ENCODE peak calls at places on chromosome 6, in five cellular contexts. One of them, this sample, is unnamed.

GRCh38 chr6:39053016-39053595 is 4.5 kb downstream of the GLP1R start:
- DNase-seq in hepatic stellate cell: no peak
- DNase-seq in effector CD4-positive, alpha-beta T cell: no peak
- DNase-seq in stimulated activated CD4-positive, alpha-beta T cell treated with anti-CD3 and anti-CD28 coated beads, Interleukin-15, amount 100 ng/mL, for 24 hours: no peak
- DNase-seq in skeletal muscle cell: no peak
- DNase-seq in this sample: no peak

GRCh38 chr6:48027704-48028435 is 83.1 kb downstream of the PTCHD4 start:
- DNase-seq in hepatic stellate cell: no peak
- DNase-seq in effector CD4-positive, alpha-beta T cell: no peak
- DNase-seq in skeletal muscle cell: no peak
- DNase-seq in stimulated activated CD4-positive, alpha-beta T cell treated with anti-CD3 and anti-CD28 coated beads, Interleukin-15, amount 100 ng/mL, for 24 hours: no peak
- DNase-seq in this sample: no peak

GRCh38 chr6:39980839-39981580 is 46.7 kb upstream of the MOCS1 start:
- DNase-seq in skeletal muscle cell: no peak
- DNase-seq in effector CD4-positive, alpha-beta T cell: no peak
- DNase-seq in stimulated activated CD4-positive, alpha-beta T cell treated with anti-CD3 and anti-CD28 coated beads, Interleukin-15, amount 100 ng/mL, for 24 hours: no peak
- DNase-seq in hepatic stellate cell: peak
- DNase-seq in this sample: peak

GRCh38 chr6:32700391-32701040 is 34.1 kb upstream of the HLA-DQB1 start:
- DNase-seq in hepatic stellate cell: peak
- DNase-seq in effector CD4-positive, alpha-beta T cell: peak
- DNase-seq in stimulated activated CD4-positive, alpha-beta T cell treated with anti-CD3 and anti-CD28 coated beads, Interleukin-15, amount 100 ng/mL, for 24 hours: peak
- DNase-seq in skeletal muscle cell: peak
- DNase-seq in this sample: peak

GRCh38 chr6:105892577-105893262 is 193.4 kb upstream of the PRDM1 start:
- DNase-seq in effector CD4-positive, alpha-beta T cell: no peak
- DNase-seq in hepatic stellate cell: no peak
- DNase-seq in skeletal muscle cell: no peak
- DNase-seq in stimulated activated CD4-positive, alpha-beta T cell treated with anti-CD3 and anti-CD28 coated beads, Interleukin-15, amount 100 ng/mL, for 24 hours: no peak
- DNase-seq in this sample: peak

GRCh38 chr6:169725270-169726048 is 1.2 kb upstream of the PHF10 start:
- DNase-seq in skeletal muscle cell: peak
- DNase-seq in stimulated activated CD4-positive, alpha-beta T cell treated with anti-CD3 and anti-CD28 coated beads, Interleukin-15, amount 100 ng/mL, for 24 hours: peak
- DNase-seq in hepatic stellate cell: peak
- DNase-seq in effector CD4-positive, alpha-beta T cell: no peak
- DNase-seq in this sample: peak

GRCh38 chr6:135990437-135990836 is 138.9 kb downstream of the PDE7B start:
- DNase-seq in stimulated activated CD4-positive, alpha-beta T cell treated with anti-CD3 and anti-CD28 coated beads, Interleukin-15, amount 100 ng/mL, for 24 hours: no peak
- DNase-seq in effector CD4-positive, alpha-beta T cell: no peak
- DNase-seq in hepatic stellate cell: no peak
- DNase-seq in skeletal muscle cell: no peak
- DNase-seq in this sample: no peak

GRCh38 chr6:160248538-160248937 is 10.1 kb downstream of the SLC22A2 start:
- DNase-seq in skeletal muscle cell: no peak
- DNase-seq in effector CD4-positive, alpha-beta T cell: no peak
- DNase-seq in stimulated activated CD4-positive, alpha-beta T cell treated with anti-CD3 and anti-CD28 coated beads, Interleukin-15, amount 100 ng/mL, for 24 hours: no peak
- DNase-seq in hepatic stellate cell: no peak
- DNase-seq in this sample: no peak

GRCh38 chr6:9437836-9438235 is 977.0 kb downstream of the TFAP2A start:
- DNase-seq in skeletal muscle cell: no peak
- DNase-seq in stimulated activated CD4-positive, alpha-beta T cell treated with anti-CD3 and anti-CD28 coated beads, Interleukin-15, amount 100 ng/mL, for 24 hours: no peak
- DNase-seq in hepatic stellate cell: no peak
- DNase-seq in effector CD4-positive, alpha-beta T cell: no peak
- DNase-seq in this sample: no peak

GRCh38 chr6:107713214-107713962 is 110.7 kb downstream of the SCML4 start:
- DNase-seq in hepatic stellate cell: peak
- DNase-seq in effector CD4-positive, alpha-beta T cell: no peak
- DNase-seq in stimulated activated CD4-positive, alpha-beta T cell treated with anti-CD3 and anti-CD28 coated beads, Interleukin-15, amount 100 ng/mL, for 24 hours: peak
- DNase-seq in skeletal muscle cell: no peak
- DNase-seq in this sample: no peak

GRCh38 chr6:89940225-89941027 is 46.2 kb downstream of the GJA10 start:
- DNase-seq in effector CD4-positive, alpha-beta T cell: peak
- DNase-seq in skeletal muscle cell: peak
- DNase-seq in stimulated activated CD4-positive, alpha-beta T cell treated with anti-CD3 and anti-CD28 coated beads, Interleukin-15, amount 100 ng/mL, for 24 hours: peak
- DNase-seq in hepatic stellate cell: peak
- DNase-seq in this sample: peak

GRCh38 chr6:2021713-2022125 is 223.7 kb downstream of the GMDS start:
- DNase-seq in skeletal muscle cell: peak
- DNase-seq in effector CD4-positive, alpha-beta T cell: no peak
- DNase-seq in stimulated activated CD4-positive, alpha-beta T cell treated with anti-CD3 and anti-CD28 coated beads, Interleukin-15, amount 100 ng/mL, for 24 hours: no peak
- DNase-seq in hepatic stellate cell: no peak
- DNase-seq in this sample: peak

GRCh38 chr6:43941174-43941573 is 171.2 kb downstream of the VEGFA start:
- DNase-seq in hepatic stellate cell: no peak
- DNase-seq in effector CD4-positive, alpha-beta T cell: no peak
- DNase-seq in skeletal muscle cell: no peak
- DNase-seq in stimulated activated CD4-positive, alpha-beta T cell treated with anti-CD3 and anti-CD28 coated beads, Interleukin-15, amount 100 ng/mL, for 24 hours: no peak
- DNase-seq in this sample: no peak

GRCh38 chr6:15870354-15871043 is 207.7 kb upstream of the DTNBP1 start:
- DNase-seq in hepatic stellate cell: no peak
- DNase-seq in stimulated activated CD4-positive, alpha-beta T cell treated with anti-CD3 and anti-CD28 coated beads, Interleukin-15, amount 100 ng/mL, for 24 hours: no peak
- DNase-seq in effector CD4-positive, alpha-beta T cell: no peak
- DNase-seq in skeletal muscle cell: no peak
- DNase-seq in this sample: no peak

GRCh38 chr6:126947070-126947469 is 171.4 kb upstream of the RSPO3 start:
- DNase-seq in stimulated activated CD4-positive, alpha-beta T cell treated with anti-CD3 and anti-CD28 coated beads, Interleukin-15, amount 100 ng/mL, for 24 hours: no peak
- DNase-seq in effector CD4-positive, alpha-beta T cell: no peak
- DNase-seq in skeletal muscle cell: no peak
- DNase-seq in hepatic stellate cell: no peak
- DNase-seq in this sample: no peak

This sample was measured in hepatocyte.